ENCODE peak calls at places on chromosomes 11 and 22, in eight cellular contexts. R, X, Z, N, V, W, U and B are unnamed samples.
A peak's percentile ranks its signal among the peaks of the same experiment; 100 is the strongest.

GRCh38 chr11:94199367-94200130 is 70.9 kb downstream of the PANX1 start:
- DNase-seq in N (no peak), R (no peak), Z (no peak), U (no peak), X (no peak), W (no peak), V (no peak), B (no peak)

GRCh38 chr11:70307176-70307575 is 36.7 kb downstream of the PPFIA1 start:
- DNase-seq in R (no peak), U (no peak), W (no peak), N (no peak), X (no peak), V (no peak), Z (no peak), B (no peak)

GRCh38 chr11:362642-363442 is 6.5 kb upstream of the B4GALNT4 start:
- DNase-seq in X (no peak), V (no peak), N (no peak), W (no peak), Z (no peak), U (no peak), R (no peak), B (no peak)

GRCh38 chr11:10607462-10607861 is 39.0 kb upstream of the LYVE1 start:
- DNase-seq in W (no peak), N (no peak), V (no peak), R (no peak), Z (no peak), U (no peak), X (no peak), B (no peak)

GRCh38 chr11:102111787-102112653 is 1.8 kb downstream of the YAP1 start:
- DNase-seq in R (peak; percentile 47), N (no peak), Z (peak; percentile 46), W (no peak), X (no peak), U (no peak), V (peak; percentile 98), B (no peak)

GRCh38 chr11:7077101-7077500 is 11.7 kb upstream of the RBMXL2 start:
- DNase-seq in N (no peak), U (no peak), X (no peak), W (peak; percentile 11), Z (no peak), R (no peak), V (no peak), B (no peak)

GRCh38 chr11:103112364-103112763 is 3.1 kb downstream of the DYNC2H1 start:
- DNase-seq in X (no peak), W (no peak), V (no peak), R (no peak), Z (no peak), U (no peak), N (no peak), B (no peak)

GRCh38 chr22:36879775-36880174 is 19.0 kb downstream of the NCF4 start:
- DNase-seq in R (no peak), W (no peak), N (no peak), V (no peak), U (no peak), X (no peak), Z (no peak), B (peak; percentile 21)

GRCh38 chr11:57647368-57647767 is 2.3 kb downstream of the YPEL4 start:
- DNase-seq in U (no peak), N (no peak), X (peak; percentile 57), V (no peak), W (no peak), R (no peak), Z (no peak), B (no peak)

GRCh38 chr11:1762537-1763302 is 1.0 kb downstream of the CTSD start:
- DNase-seq in R (peak; percentile 88), Z (peak; percentile 90), V (peak; percentile 19), N (peak; percentile 73), U (no peak), W (peak; percentile 65), X (no peak), B (peak; percentile 85)

GRCh38 chr11:2526808-2527381 is 82.1 kb downstream of the KCNQ1 start:
- DNase-seq in U (no peak), W (peak; percentile 36), R (peak; percentile 16), Z (no peak), V (no peak), X (peak; percentile 38), N (peak; percentile 81), B (peak; percentile 74)

GRCh38 chr11:105862736-105863367 is 159.2 kb downstream of the MSANTD4 start:
- DNase-seq in W (no peak), X (no peak), V (peak; percentile 41), R (no peak), U (no peak), N (no peak), Z (no peak), B (no peak)

GRCh38 chr22:50660306-50660705 is 12.3 kb upstream of the SHANK3 start:
- DNase-seq in N (no peak), Z (no peak), U (no peak), R (no peak), W (no peak), X (no peak), V (no peak), B (no peak)

GRCh38 chr11:123413636-123414035 is 16.4 kb upstream of the GRAMD1B start:
- DNase-seq in W (no peak), U (no peak), X (no peak), N (no peak), Z (no peak), R (no peak), V (no peak), B (peak; percentile 87)

GRCh38 chr11:15361316-15361715 is 246.6 kb downstream of the INSC start:
- DNase-seq in Z (no peak), V (no peak), R (no peak), N (no peak), X (no peak), U (no peak), W (no peak), B (no peak)

GRCh38 chr11:119903389-119903788 is 174.4 kb upstream of the NECTIN1 start:
- DNase-seq in V (no peak), W (no peak), Z (no peak), X (no peak), N (no peak), U (no peak), R (no peak), B (no peak)
- TF ChIP-seq POLR2A in V (no peak), W (no peak), Z (no peak), X (no peak), N (no peak), U (no peak), R (no peak), B (no peak)

DNA sequence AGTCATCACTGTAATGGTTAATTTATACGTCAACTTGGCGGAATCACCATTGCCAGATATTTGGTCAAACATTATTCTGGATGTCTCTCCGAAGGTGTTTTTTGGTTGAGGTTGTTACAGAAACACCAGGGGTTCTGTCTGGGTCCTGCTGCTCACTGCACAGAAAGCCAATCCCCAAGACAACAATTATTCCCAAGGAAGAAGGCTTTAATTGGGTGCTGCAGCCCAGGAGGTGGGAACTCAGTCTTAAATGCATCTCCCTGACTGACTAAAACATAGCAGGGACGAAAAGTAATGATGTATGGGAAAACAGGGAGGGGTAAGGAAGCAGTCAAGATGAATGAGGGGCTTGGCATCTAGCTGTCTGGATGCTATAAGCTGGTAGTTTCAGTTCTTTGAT is 331.3 kb downstream of the TBC1D22A start:
- DNase-seq in W (no peak), N (no peak), V (no peak), R (no peak), U (no peak), Z (no peak), X (no peak), B (no peak)
- H3K9me3 ChIP-seq in W (no peaks in the 10 kb centered on the region), N (no peaks in the 10 kb centered on the region), V (peaks cover 6% of the 10 kb centered on the region), R (no peaks in the 10 kb centered on the region), U (no peaks in the 10 kb centered on the region), Z (no peaks in the 10 kb centered on the region), X (no peaks in the 10 kb centered on the region), B (peaks cover 4% of the 10 kb centered on the region)

GRCh38 chr11:82980292-82980691 is 78.8 kb downstream of the DDIAS start:
- DNase-seq in V (peak; percentile 13), Z (no peak), R (no peak), N (no peak), U (no peak), W (no peak), X (no peak), B (no peak)
- H3K36me3 ChIP-seq in V (no peaks in the 10 kb centered on the region), Z (peaks cover 2% of the 10 kb centered on the region), R (no peaks in the 10 kb centered on the region), N (peaks cover 10% of the 10 kb centered on the region), U (peaks cover 31% of the 10 kb centered on the region), W (no peaks in the 10 kb centered on the region), X (no peaks in the 10 kb centered on the region), B (peaks cover 20% of the 10 kb centered on the region)

GRCh38 chr11:125625594-125626380 is 824 bp downstream of the CHEK1 start:
- DNase-seq in V (peak; percentile 86), U (peak; percentile 33), Z (peak; percentile 66), X (peak; percentile 92), N (peak; percentile 92), W (peak; percentile 80), R (peak; percentile 87), B (peak; percentile 87)
- TF ChIP-seq POLR2A in V (peak; percentile 72), U (peak; percentile 55), Z (no peak), X (peak; percentile 57), N (peak; percentile 48), W (peak; percentile 98), R (peak; percentile 90), B (peak; percentile 70)

GRCh38 chr22:49291781-49292180 is 535.9 kb downstream of the BRD1 start:
- DNase-seq in X (no peak), N (no peak), W (no peak), V (no peak), U (no peak), R (no peak), Z (no peak), B (no peak)
- H3K9me3 ChIP-seq in X (no peaks in the 10 kb centered on the region), N (no peaks in the 10 kb centered on the region), W (no peaks in the 10 kb centered on the region), V (peaks cover 4% of the 10 kb centered on the region), U (no peaks in the 10 kb centered on the region), R (no peaks in the 10 kb centered on the region), Z (no peaks in the 10 kb centered on the region), B (no peaks in the 10 kb centered on the region)

GRCh38 chr22:20436309-20437252 is 1.0 kb downstream of the SCARF2 start:
- DNase-seq in W (peak; percentile 96), N (peak; percentile 72), X (peak; percentile 73), Z (no peak), U (no peak), V (no peak), R (no peak), B (no peak)
- H3K36me3 ChIP-seq in W (no peaks in the 10 kb centered on the region), N (no peaks in the 10 kb centered on the region), X (no peaks in the 10 kb centered on the region), Z (no peaks in the 10 kb centered on the region), U (peaks cover under 1% of the 10 kb centered on the region), V (no peaks in the 10 kb centered on the region), R (no peaks in the 10 kb centered on the region), B (no peaks in the 10 kb centered on the region)

GRCh38 chr11:121578216-121579063 is 125.7 kb upstream of the SORL1-AS1 start:
- DNase-seq in N (no peak), V (no peak), R (no peak), W (no peak), U (no peak), X (no peak), Z (no peak), B (no peak)
- TF ChIP-seq POLR2A in N (no peak), V (no peak), R (no peak), W (no peak), U (no peak), X (no peak), Z (no peak), B (no peak)